ENCODE peak calls at places on chromosome 20, in nine cellular contexts. One of them, this sample, is unnamed.

GRCh38 chr20:51125774-51126173 is 102.9 kb upstream of the KCNG1 start:
- DNase-seq in astrocyte of the cerebellum: no peak
- DNase-seq in fibroblast of lung: no peak
- DNase-seq in A549: no peak
- DNase-seq in spleen: no peak
- DNase-seq in heart right ventricle: no peak
- DNase-seq in Panc1: no peak
- DNase-seq in kidney epithelial cell: no peak
- DNase-seq in Peyer's patch: peak; percentile 33
- DNase-seq in this sample: no peak

GRCh38 chr20:63230800-63231268 is 4.9 kb upstream of the BIRC7 start:
- DNase-seq in astrocyte of the cerebellum: peak; percentile 31
- DNase-seq in fibroblast of lung: peak; percentile 73
- DNase-seq in A549: no peak
- DNase-seq in spleen: no peak
- DNase-seq in heart right ventricle: peak; percentile 58
- DNase-seq in Panc1: no peak
- DNase-seq in kidney epithelial cell: no peak
- DNase-seq in Peyer's patch: peak; percentile 60
- DNase-seq in this sample: peak; percentile 52

GRCh38 chr20:52410746-52411317 is 219.3 kb upstream of the ZFP64 start:
- DNase-seq in astrocyte of the cerebellum: no peak
- DNase-seq in fibroblast of lung: no peak
- DNase-seq in A549: no peak
- DNase-seq in spleen: no peak
- DNase-seq in heart right ventricle: no peak
- DNase-seq in Panc1: no peak
- DNase-seq in kidney epithelial cell: no peak
- DNase-seq in Peyer's patch: no peak
- DNase-seq in this sample: no peak

GRCh38 chr20:63387917-63388316 is 26.8 kb upstream of the CHRNA4 start:
- DNase-seq in astrocyte of the cerebellum: no peak
- DNase-seq in fibroblast of lung: no peak
- DNase-seq in A549: no peak
- DNase-seq in spleen: no peak
- DNase-seq in heart right ventricle: no peak
- DNase-seq in Panc1: no peak
- DNase-seq in kidney epithelial cell: no peak
- DNase-seq in Peyer's patch: no peak
- DNase-seq in this sample: no peak

GRCh38 chr20:58131111-58131510 is 97.3 kb downstream of the ANKRD60 start:
- DNase-seq in astrocyte of the cerebellum: peak; percentile 48
- DNase-seq in fibroblast of lung: peak; percentile 64
- DNase-seq in A549: no peak
- DNase-seq in spleen: no peak
- DNase-seq in heart right ventricle: no peak
- DNase-seq in Panc1: no peak
- DNase-seq in kidney epithelial cell: no peak
- DNase-seq in Peyer's patch: no peak
- DNase-seq in this sample: no peak

GRCh38 chr20:49099011-49099410 is 52.9 kb downstream of the CSE1L start:
- DNase-seq in astrocyte of the cerebellum: no peak
- DNase-seq in fibroblast of lung: no peak
- DNase-seq in A549: no peak
- DNase-seq in spleen: no peak
- DNase-seq in heart right ventricle: no peak
- DNase-seq in Panc1: no peak
- DNase-seq in kidney epithelial cell: no peak
- DNase-seq in Peyer's patch: no peak
- DNase-seq in this sample: no peak

GRCh38 chr20:9615766-9616454 is 101.5 kb downstream of the LAMP5 start:
- DNase-seq in astrocyte of the cerebellum: no peak
- DNase-seq in fibroblast of lung: no peak
- DNase-seq in A549: no peak
- DNase-seq in spleen: no peak
- DNase-seq in heart right ventricle: no peak
- DNase-seq in Panc1: no peak
- DNase-seq in kidney epithelial cell: no peak
- DNase-seq in Peyer's patch: no peak
- DNase-seq in this sample: no peak

GRCh38 chr20:61661025-61661424 is 404.7 kb downstream of the TAF4 start:
- DNase-seq in astrocyte of the cerebellum: no peak
- DNase-seq in fibroblast of lung: no peak
- DNase-seq in A549: no peak
- DNase-seq in spleen: peak; percentile 62
- DNase-seq in heart right ventricle: no peak
- DNase-seq in Panc1: no peak
- DNase-seq in kidney epithelial cell: no peak
- DNase-seq in Peyer's patch: no peak
- DNase-seq in this sample: no peak

GRCh38 chr20:45469336-45470261 is at the start of gene WFDC2:
- DNase-seq in astrocyte of the cerebellum: no peak
- DNase-seq in fibroblast of lung: no peak
- DNase-seq in A549: no peak
- DNase-seq in spleen: no peak
- DNase-seq in heart right ventricle: peak; percentile 13
- DNase-seq in Panc1: no peak
- DNase-seq in kidney epithelial cell: no peak
- DNase-seq in Peyer's patch: no peak
- DNase-seq in this sample: no peak

GRCh38 chr20:58081842-58082241 is 146.6 kb downstream of the ANKRD60 start:
- DNase-seq in astrocyte of the cerebellum: peak; percentile 73
- DNase-seq in fibroblast of lung: peak; percentile 80
- DNase-seq in A549: no peak
- DNase-seq in spleen: no peak
- DNase-seq in heart right ventricle: no peak
- DNase-seq in Panc1: no peak
- DNase-seq in kidney epithelial cell: no peak
- DNase-seq in Peyer's patch: no peak
- DNase-seq in this sample: no peak

GRCh38 chr20:44231713-44232468 is 15.2 kb upstream of the GDAP1L1 start:
- DNase-seq in astrocyte of the cerebellum: no peak
- DNase-seq in fibroblast of lung: no peak
- DNase-seq in A549: no peak
- DNase-seq in spleen: no peak
- DNase-seq in heart right ventricle: no peak
- DNase-seq in Panc1: no peak
- DNase-seq in kidney epithelial cell: no peak
- DNase-seq in Peyer's patch: no peak
- DNase-seq in this sample: no peak

GRCh38 chr20:45138451-45139300 is 14.4 kb upstream of the WFDC12 start:
- DNase-seq in astrocyte of the cerebellum: no peak
- DNase-seq in fibroblast of lung: no peak
- DNase-seq in A549: peak; percentile 31
- DNase-seq in spleen: peak; percentile 91
- DNase-seq in heart right ventricle: peak; percentile 36
- DNase-seq in Panc1: no peak
- DNase-seq in kidney epithelial cell: no peak
- DNase-seq in Peyer's patch: peak; percentile 84
- DNase-seq in this sample: peak; percentile 62

GRCh38 chr20:31602430-31602778 is 2.7 kb upstream of the ID1 start:
- DNase-seq in astrocyte of the cerebellum: no peak
- DNase-seq in fibroblast of lung: no peak
- DNase-seq in A549: no peak
- DNase-seq in spleen: no peak
- DNase-seq in heart right ventricle: no peak
- DNase-seq in Panc1: no peak
- DNase-seq in kidney epithelial cell: no peak
- DNase-seq in Peyer's patch: no peak
- DNase-seq in this sample: no peak

GRCh38 chr20:38034961-38035360 is 1.4 kb downstream of the RPRD1B start:
- DNase-seq in astrocyte of the cerebellum: no peak
- DNase-seq in fibroblast of lung: peak; percentile 25
- DNase-seq in A549: no peak
- DNase-seq in spleen: no peak
- DNase-seq in heart right ventricle: no peak
- DNase-seq in Panc1: no peak
- DNase-seq in kidney epithelial cell: no peak
- DNase-seq in Peyer's patch: no peak
- DNase-seq in this sample: no peak
- H3K4me3 ChIP-seq in astrocyte of the cerebellum: peak overlapping the region; percentile 83
- H3K4me3 ChIP-seq in fibroblast of lung: peak overlapping the region; percentile 83
- H3K4me3 ChIP-seq in A549: peak overlapping the region; percentile 88
- H3K4me3 ChIP-seq in spleen: peak overlapping the region; percentile 95
- H3K4me3 ChIP-seq in heart right ventricle: no peak overlapping the region
- H3K4me3 ChIP-seq in Panc1: peak overlapping the region; percentile 94
- H3K4me3 ChIP-seq in kidney epithelial cell: no peak overlapping the region
- H3K4me3 ChIP-seq in Peyer's patch: peak overlapping the region; percentile 81
- H3K4me3 ChIP-seq in this sample: peak overlapping the region; percentile 85

GRCh38 chr20:36642136-36642535 is 3.9 kb downstream of the SLA2 start:
- DNase-seq in astrocyte of the cerebellum: no peak
- DNase-seq in fibroblast of lung: no peak
- DNase-seq in A549: no peak
- DNase-seq in spleen: no peak
- DNase-seq in heart right ventricle: no peak
- DNase-seq in Panc1: no peak
- DNase-seq in kidney epithelial cell: no peak
- DNase-seq in Peyer's patch: no peak
- DNase-seq in this sample: no peak

GRCh38 chr20:36644032-36644712 is 1.8 kb downstream of the SLA2 start:
- DNase-seq in astrocyte of the cerebellum: no peak
- DNase-seq in fibroblast of lung: no peak
- DNase-seq in A549: no peak
- DNase-seq in spleen: peak; percentile 81
- DNase-seq in heart right ventricle: no peak
- DNase-seq in Panc1: no peak
- DNase-seq in kidney epithelial cell: no peak
- DNase-seq in Peyer's patch: peak; percentile 79
- DNase-seq in this sample: no peak

GRCh38 chr20:36644713-36645109 is 1.3 kb downstream of the SLA2 start:
- DNase-seq in astrocyte of the cerebellum: no peak
- DNase-seq in fibroblast of lung: no peak
- DNase-seq in A549: no peak
- DNase-seq in spleen: no peak
- DNase-seq in heart right ventricle: no peak
- DNase-seq in Panc1: no peak
- DNase-seq in kidney epithelial cell: no peak
- DNase-seq in Peyer's patch: no peak
- DNase-seq in this sample: no peak

GRCh38 chr20:36645353-36645752 is 643 bp downstream of the SLA2 start:
- DNase-seq in astrocyte of the cerebellum: no peak
- DNase-seq in fibroblast of lung: no peak
- DNase-seq in A549: no peak
- DNase-seq in spleen: no peak
- DNase-seq in heart right ventricle: no peak
- DNase-seq in Panc1: no peak
- DNase-seq in kidney epithelial cell: no peak
- DNase-seq in Peyer's patch: no peak
- DNase-seq in this sample: no peak

GRCh38 chr20:36641506-36641843 is 4.5 kb downstream of the SLA2 start:
- DNase-seq in astrocyte of the cerebellum: no peak
- DNase-seq in fibroblast of lung: no peak
- DNase-seq in A549: no peak
- DNase-seq in spleen: no peak
- DNase-seq in heart right ventricle: no peak
- DNase-seq in Panc1: no peak
- DNase-seq in kidney epithelial cell: no peak
- DNase-seq in Peyer's patch: no peak
- DNase-seq in this sample: no peak
- H3K4me3 ChIP-seq in astrocyte of the cerebellum: no peak overlapping the region
- H3K4me3 ChIP-seq in fibroblast of lung: no peak overlapping the region
- H3K4me3 ChIP-seq in A549: no peak overlapping the region
- H3K4me3 ChIP-seq in spleen: no peak overlapping the region
- H3K4me3 ChIP-seq in heart right ventricle: no peak overlapping the region
- H3K4me3 ChIP-seq in Panc1: no peak overlapping the region
- H3K4me3 ChIP-seq in kidney epithelial cell: no peak overlapping the region
- H3K4me3 ChIP-seq in Peyer's patch: no peak overlapping the region
- H3K4me3 ChIP-seq in this sample: no peak overlapping the region

GRCh38 chr20:41336711-41337492 is 3.7 kb upstream of the LPIN3 start:
- DNase-seq in astrocyte of the cerebellum: no peak
- DNase-seq in fibroblast of lung: no peak
- DNase-seq in A549: no peak
- DNase-seq in spleen: no peak
- DNase-seq in heart right ventricle: no peak
- DNase-seq in Panc1: no peak
- DNase-seq in kidney epithelial cell: no peak
- DNase-seq in Peyer's patch: no peak
- DNase-seq in this sample: no peak
- H3K4me3 ChIP-seq in astrocyte of the cerebellum: no peak overlapping the region
- H3K4me3 ChIP-seq in fibroblast of lung: no peak overlapping the region
- H3K4me3 ChIP-seq in A549: no peak overlapping the region
- H3K4me3 ChIP-seq in spleen: no peak overlapping the region
- H3K4me3 ChIP-seq in heart right ventricle: no peak overlapping the region
- H3K4me3 ChIP-seq in Panc1: no peak overlapping the region
- H3K4me3 ChIP-seq in kidney epithelial cell: no peak overlapping the region
- H3K4me3 ChIP-seq in Peyer's patch: no peak overlapping the region
- H3K4me3 ChIP-seq in this sample: no peak overlapping the region

DNA sequence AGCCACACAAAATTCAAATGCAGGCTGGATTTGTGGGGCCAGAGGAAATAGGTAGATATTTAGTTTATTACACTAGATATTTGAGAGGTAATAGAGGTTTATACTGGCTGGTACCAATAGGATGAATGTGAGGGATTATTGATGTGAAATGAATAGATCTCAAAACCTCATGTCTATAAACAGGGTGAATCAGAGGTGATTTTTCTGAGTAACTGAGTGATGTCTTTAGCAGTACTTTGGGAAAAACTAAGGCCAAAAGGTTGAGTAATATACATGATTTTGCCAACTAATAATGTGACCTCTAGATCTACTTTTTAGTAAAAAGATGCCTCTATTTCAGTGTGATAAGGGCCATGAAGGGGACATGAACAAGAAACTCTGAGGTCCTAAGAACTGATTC is 86.8 kb downstream of the HAO1 start:
- DNase-seq in astrocyte of the cerebellum: no peak
- DNase-seq in fibroblast of lung: no peak
- DNase-seq in A549: no peak
- DNase-seq in spleen: no peak
- DNase-seq in heart right ventricle: no peak
- DNase-seq in Panc1: no peak
- DNase-seq in kidney epithelial cell: no peak
- DNase-seq in Peyer's patch: no peak
- DNase-seq in this sample: no peak
- H3K4me3 ChIP-seq in astrocyte of the cerebellum: no peak overlapping the region
- H3K4me3 ChIP-seq in fibroblast of lung: no peak overlapping the region
- H3K4me3 ChIP-seq in A549: no peak overlapping the region
- H3K4me3 ChIP-seq in spleen: no peak overlapping the region
- H3K4me3 ChIP-seq in heart right ventricle: no peak overlapping the region
- H3K4me3 ChIP-seq in Panc1: no peak overlapping the region
- H3K4me3 ChIP-seq in kidney epithelial cell: no peak overlapping the region
- H3K4me3 ChIP-seq in Peyer's patch: no peak overlapping the region
- H3K4me3 ChIP-seq in this sample: no peak overlapping the region

GRCh38 chr20:56929606-56930005 is 300.5 kb downstream of the TFAP2C start:
- DNase-seq in astrocyte of the cerebellum: no peak
- DNase-seq in fibroblast of lung: no peak
- DNase-seq in A549: no peak
- DNase-seq in spleen: no peak
- DNase-seq in heart right ventricle: no peak
- DNase-seq in Panc1: no peak
- DNase-seq in kidney epithelial cell: no peak
- DNase-seq in Peyer's patch: no peak
- DNase-seq in this sample: no peak
- H3K4me3 ChIP-seq in astrocyte of the cerebellum: no peak overlapping the region
- H3K4me3 ChIP-seq in fibroblast of lung: no peak overlapping the region
- H3K4me3 ChIP-seq in A549: no peak overlapping the region
- H3K4me3 ChIP-seq in spleen: no peak overlapping the region
- H3K4me3 ChIP-seq in heart right ventricle: no peak overlapping the region
- H3K4me3 ChIP-seq in Panc1: no peak overlapping the region
- H3K4me3 ChIP-seq in kidney epithelial cell: no peak overlapping the region
- H3K4me3 ChIP-seq in Peyer's patch: no peak overlapping the region
- H3K4me3 ChIP-seq in this sample: no peak overlapping the region